ENCODE peak calls at places on chromosomes 12 and 14, in ten cellular contexts. One of them, this sample, is unnamed.

GRCh38 chr12:75505706-75506312 is 5.6 kb downstream of the KRR1 start:
- DNase-seq in right lobe of liver: no peak
- DNase-seq in PC-3: peak
- DNase-seq in adrenal gland: no peak
- DNase-seq in brain microvascular endothelial cell: no peak
- DNase-seq in Peyer's patch: no peak
- DNase-seq in left ventricle myocardium inferior: no peak
- DNase-seq in psoas muscle: no peak
- DNase-seq in pancreas: no peak
- DNase-seq in lower lobe of right lung: no peak
- DNase-seq in this sample: peak

GRCh38 chr12:131105736-131106356 is 152.1 kb downstream of the ADGRD1 start:
- DNase-seq in right lobe of liver: no peak
- DNase-seq in PC-3: no peak
- DNase-seq in adrenal gland: no peak
- DNase-seq in brain microvascular endothelial cell: no peak
- DNase-seq in Peyer's patch: peak
- DNase-seq in left ventricle myocardium inferior: no peak
- DNase-seq in psoas muscle: no peak
- DNase-seq in pancreas: peak
- DNase-seq in lower lobe of right lung: no peak
- DNase-seq in this sample: no peak

GRCh38 chr14:68549057-68549421 is 243.8 kb downstream of the ZFP36L1 start:
- DNase-seq in right lobe of liver: no peak
- DNase-seq in PC-3: peak
- DNase-seq in adrenal gland: peak
- DNase-seq in brain microvascular endothelial cell: peak
- DNase-seq in Peyer's patch: no peak
- DNase-seq in left ventricle myocardium inferior: no peak
- DNase-seq in psoas muscle: no peak
- DNase-seq in pancreas: no peak
- DNase-seq in lower lobe of right lung: no peak
- DNase-seq in this sample: peak

GRCh38 chr14:35403085-35403396 is 1.5 kb downstream of the NFKBIA start:
- DNase-seq in right lobe of liver: peak
- DNase-seq in PC-3: peak
- DNase-seq in adrenal gland: no peak
- DNase-seq in brain microvascular endothelial cell: no peak
- DNase-seq in Peyer's patch: peak
- DNase-seq in left ventricle myocardium inferior: peak
- DNase-seq in psoas muscle: peak
- DNase-seq in pancreas: no peak
- DNase-seq in lower lobe of right lung: peak
- DNase-seq in this sample: peak

GRCh38 chr14:89849931-89850330 is 104.6 kb downstream of the EFCAB11 start:
- DNase-seq in right lobe of liver: no peak
- DNase-seq in PC-3: no peak
- DNase-seq in adrenal gland: no peak
- DNase-seq in brain microvascular endothelial cell: peak
- DNase-seq in Peyer's patch: no peak
- DNase-seq in left ventricle myocardium inferior: no peak
- DNase-seq in psoas muscle: no peak
- DNase-seq in pancreas: no peak
- DNase-seq in lower lobe of right lung: no peak
- DNase-seq in this sample: no peak

GRCh38 chr14:104280902-104281767 is 142.7 kb downstream of the KIF26A start:
- DNase-seq in right lobe of liver: peak
- DNase-seq in PC-3: no peak
- DNase-seq in adrenal gland: no peak
- DNase-seq in brain microvascular endothelial cell: no peak
- DNase-seq in Peyer's patch: peak
- DNase-seq in left ventricle myocardium inferior: peak
- DNase-seq in psoas muscle: peak
- DNase-seq in pancreas: peak
- DNase-seq in lower lobe of right lung: peak
- DNase-seq in this sample: no peak

GRCh38 chr12:4562034-4562657 is at the start of gene DYRK4:
- DNase-seq in right lobe of liver: peak
- DNase-seq in PC-3: no peak
- DNase-seq in adrenal gland: peak
- DNase-seq in brain microvascular endothelial cell: peak
- DNase-seq in Peyer's patch: peak
- DNase-seq in left ventricle myocardium inferior: peak
- DNase-seq in psoas muscle: peak
- DNase-seq in pancreas: peak
- DNase-seq in lower lobe of right lung: peak
- DNase-seq in this sample: peak

GRCh38 chr12:89351489-89352241 is 636 bp downstream of the DUSP6 start:
- DNase-seq in right lobe of liver: peak
- DNase-seq in PC-3: no peak
- DNase-seq in adrenal gland: peak
- DNase-seq in brain microvascular endothelial cell: no peak
- DNase-seq in Peyer's patch: peak
- DNase-seq in left ventricle myocardium inferior: peak
- DNase-seq in psoas muscle: peak
- DNase-seq in pancreas: peak
- DNase-seq in lower lobe of right lung: peak
- DNase-seq in this sample: no peak

GRCh38 chr14:92105845-92106094 is 612 bp downstream of the ATXN3 start:
- DNase-seq in right lobe of liver: peak
- DNase-seq in PC-3: peak
- DNase-seq in adrenal gland: peak
- DNase-seq in brain microvascular endothelial cell: peak
- DNase-seq in Peyer's patch: peak
- DNase-seq in left ventricle myocardium inferior: peak
- DNase-seq in psoas muscle: peak
- DNase-seq in pancreas: peak
- DNase-seq in lower lobe of right lung: peak
- DNase-seq in this sample: peak

GRCh38 chr14:104895207-104895785 is 29.4 kb upstream of the PLD4 start:
- DNase-seq in right lobe of liver: peak
- DNase-seq in PC-3: no peak
- DNase-seq in adrenal gland: no peak
- DNase-seq in brain microvascular endothelial cell: no peak
- DNase-seq in Peyer's patch: no peak
- DNase-seq in left ventricle myocardium inferior: peak
- DNase-seq in psoas muscle: peak
- DNase-seq in pancreas: peak
- DNase-seq in lower lobe of right lung: no peak
- DNase-seq in this sample: no peak

GRCh38 chr12:46908236-46908935 is 82.6 kb upstream of the SLC38A4 start:
- DNase-seq in right lobe of liver: no peak
- DNase-seq in PC-3: peak
- DNase-seq in adrenal gland: no peak
- DNase-seq in brain microvascular endothelial cell: peak
- DNase-seq in Peyer's patch: no peak
- DNase-seq in left ventricle myocardium inferior: no peak
- DNase-seq in psoas muscle: no peak
- DNase-seq in pancreas: no peak
- DNase-seq in lower lobe of right lung: no peak
- DNase-seq in this sample: peak

GRCh38 chr14:54669759-54670630 is 103.1 kb downstream of the SAMD4A start:
- DNase-seq in right lobe of liver: no peak
- DNase-seq in PC-3: peak
- DNase-seq in adrenal gland: no peak
- DNase-seq in brain microvascular endothelial cell: peak
- DNase-seq in Peyer's patch: peak
- DNase-seq in left ventricle myocardium inferior: no peak
- DNase-seq in psoas muscle: peak
- DNase-seq in pancreas: no peak
- DNase-seq in lower lobe of right lung: no peak
- DNase-seq in this sample: peak

GRCh38 chr12:46585854-46586621 is 213.5 kb upstream of the SLC38A2 start:
- DNase-seq in right lobe of liver: no peak
- DNase-seq in PC-3: peak
- DNase-seq in adrenal gland: no peak
- DNase-seq in brain microvascular endothelial cell: peak
- DNase-seq in Peyer's patch: peak
- DNase-seq in left ventricle myocardium inferior: no peak
- DNase-seq in psoas muscle: no peak
- DNase-seq in pancreas: no peak
- DNase-seq in lower lobe of right lung: peak
- DNase-seq in this sample: peak

GRCh38 chr14:46574236-46574970 is 77.2 kb downstream of the RPL10L start:
- DNase-seq in right lobe of liver: no peak
- DNase-seq in PC-3: peak
- DNase-seq in adrenal gland: no peak
- DNase-seq in brain microvascular endothelial cell: peak
- DNase-seq in Peyer's patch: no peak
- DNase-seq in left ventricle myocardium inferior: no peak
- DNase-seq in psoas muscle: no peak
- DNase-seq in pancreas: no peak
- DNase-seq in lower lobe of right lung: no peak
- DNase-seq in this sample: peak

GRCh38 chr12:124030008-124030407 is 57.0 kb downstream of the ZNF664 start:
- DNase-seq in right lobe of liver: no peak
- DNase-seq in PC-3: no peak
- DNase-seq in adrenal gland: peak
- DNase-seq in brain microvascular endothelial cell: no peak
- DNase-seq in Peyer's patch: no peak
- DNase-seq in left ventricle myocardium inferior: no peak
- DNase-seq in psoas muscle: no peak
- DNase-seq in pancreas: no peak
- DNase-seq in lower lobe of right lung: no peak
- DNase-seq in this sample: no peak

GRCh38 chr14:72000907-72001306 is 68.7 kb downstream of the RGS6 start:
- DNase-seq in right lobe of liver: no peak
- DNase-seq in PC-3: no peak
- DNase-seq in adrenal gland: no peak
- DNase-seq in brain microvascular endothelial cell: no peak
- DNase-seq in Peyer's patch: no peak
- DNase-seq in left ventricle myocardium inferior: peak
- DNase-seq in psoas muscle: peak
- DNase-seq in pancreas: no peak
- DNase-seq in lower lobe of right lung: peak
- DNase-seq in this sample: no peak

DNA sequence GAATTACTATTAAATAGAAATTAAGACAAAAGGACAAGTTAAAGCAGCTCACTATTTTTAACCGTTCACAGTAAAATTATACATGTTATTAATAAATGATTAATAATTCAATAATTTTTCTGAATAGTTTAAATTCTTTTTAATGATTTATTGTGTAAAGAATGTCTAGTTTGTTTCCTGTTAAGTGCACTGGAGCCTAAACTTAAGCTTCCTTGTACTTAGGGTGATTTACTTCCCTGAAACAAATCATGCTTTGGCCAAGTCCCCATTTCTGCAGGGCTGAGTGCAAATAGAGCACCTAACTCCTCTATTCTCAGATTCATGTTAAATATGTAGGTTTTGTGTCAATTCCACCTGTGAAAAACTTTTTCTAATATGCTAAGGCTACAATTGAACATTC is 188.9 kb upstream of the PDZRN4 start:
- DNase-seq in right lobe of liver: no peak
- DNase-seq in PC-3: no peak
- DNase-seq in adrenal gland: no peak
- DNase-seq in brain microvascular endothelial cell: no peak
- DNase-seq in Peyer's patch: no peak
- DNase-seq in left ventricle myocardium inferior: no peak
- DNase-seq in psoas muscle: no peak
- DNase-seq in pancreas: no peak
- DNase-seq in lower lobe of right lung: no peak
- DNase-seq in this sample: peak
- H3K4me3 ChIP-seq in right lobe of liver: no peak
- H3K4me3 ChIP-seq in PC-3: no peak
- H3K4me3 ChIP-seq in adrenal gland: no peak
- H3K4me3 ChIP-seq in brain microvascular endothelial cell: no peak
- H3K4me3 ChIP-seq in Peyer's patch: no peak
- H3K4me3 ChIP-seq in left ventricle myocardium inferior: no peak
- H3K4me3 ChIP-seq in psoas muscle: no peak
- H3K4me3 ChIP-seq in pancreas: no peak
- H3K4me3 ChIP-seq in lower lobe of right lung: no peak
- H3K4me3 ChIP-seq in this sample: no peak

DNA sequence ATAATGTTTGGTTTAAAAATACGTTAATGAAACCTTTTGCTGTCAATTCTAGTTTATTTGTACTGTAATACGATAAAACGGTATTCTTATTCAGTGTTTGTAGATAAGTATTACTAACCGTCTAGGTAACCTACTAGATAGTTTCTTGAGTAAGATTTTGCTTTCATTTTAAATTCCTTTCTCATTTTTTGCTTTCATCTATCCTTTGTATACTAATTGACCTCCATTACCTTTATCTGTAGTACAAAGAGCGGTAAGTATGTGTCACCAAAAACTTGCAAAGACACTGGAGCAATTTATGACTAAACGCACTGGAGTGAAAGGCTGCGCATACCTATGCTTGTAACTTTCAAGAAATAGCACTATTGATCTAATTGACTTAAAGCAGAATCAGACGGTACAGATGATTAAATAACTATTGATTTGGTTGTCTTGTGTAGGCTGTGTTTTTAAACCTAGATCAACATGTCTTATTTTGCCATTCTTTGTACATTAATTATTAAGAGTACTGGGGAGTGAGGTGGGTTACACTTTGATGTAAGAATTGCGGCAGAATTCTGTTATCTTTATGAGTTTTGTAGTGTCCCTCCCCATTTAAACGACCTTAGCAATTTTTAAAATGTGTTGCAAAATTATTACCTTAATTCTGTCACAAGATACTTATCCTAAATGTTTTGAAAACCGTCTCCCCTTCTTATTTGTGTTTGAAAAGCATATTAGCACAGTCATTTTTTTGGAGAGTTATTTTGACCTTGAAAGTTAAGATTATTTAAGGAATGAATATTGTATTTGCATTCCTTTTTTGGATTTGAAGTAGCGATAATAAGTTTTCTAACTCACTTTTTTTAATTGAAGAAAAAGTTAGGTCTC is 1.9 kb downstream of the ARHGAP5 start:
- DNase-seq in right lobe of liver: no peak
- DNase-seq in PC-3: peak
- DNase-seq in adrenal gland: no peak
- DNase-seq in brain microvascular endothelial cell: peak
- DNase-seq in Peyer's patch: no peak
- DNase-seq in left ventricle myocardium inferior: no peak
- DNase-seq in psoas muscle: no peak
- DNase-seq in pancreas: no peak
- DNase-seq in lower lobe of right lung: no peak
- DNase-seq in this sample: peak
- H3K4me3 ChIP-seq in right lobe of liver: peak
- H3K4me3 ChIP-seq in PC-3: peak
- H3K4me3 ChIP-seq in adrenal gland: peak
- H3K4me3 ChIP-seq in brain microvascular endothelial cell: peak
- H3K4me3 ChIP-seq in Peyer's patch: peak
- H3K4me3 ChIP-seq in left ventricle myocardium inferior: peak
- H3K4me3 ChIP-seq in psoas muscle: peak
- H3K4me3 ChIP-seq in pancreas: peak
- H3K4me3 ChIP-seq in lower lobe of right lung: peak
- H3K4me3 ChIP-seq in this sample: peak

GRCh38 chr12:93466625-93467350 is 526 bp upstream of the MRPL42 start:
- DNase-seq in right lobe of liver: no peak
- DNase-seq in PC-3: no peak
- DNase-seq in adrenal gland: peak
- DNase-seq in brain microvascular endothelial cell: no peak
- DNase-seq in Peyer's patch: no peak
- DNase-seq in left ventricle myocardium inferior: no peak
- DNase-seq in psoas muscle: no peak
- DNase-seq in pancreas: no peak
- DNase-seq in lower lobe of right lung: no peak
- DNase-seq in this sample: no peak
- H3K4me3 ChIP-seq in right lobe of liver: peak
- H3K4me3 ChIP-seq in PC-3: peak
- H3K4me3 ChIP-seq in adrenal gland: peak
- H3K4me3 ChIP-seq in brain microvascular endothelial cell: peak
- H3K4me3 ChIP-seq in Peyer's patch: peak
- H3K4me3 ChIP-seq in left ventricle myocardium inferior: peak
- H3K4me3 ChIP-seq in psoas muscle: peak
- H3K4me3 ChIP-seq in pancreas: peak
- H3K4me3 ChIP-seq in lower lobe of right lung: peak
- H3K4me3 ChIP-seq in this sample: no peak

GRCh38 chr14:101361044-101361443 is 200.3 kb upstream of the DIO3 start:
- DNase-seq in right lobe of liver: no peak
- DNase-seq in PC-3: no peak
- DNase-seq in adrenal gland: no peak
- DNase-seq in brain microvascular endothelial cell: no peak
- DNase-seq in Peyer's patch: no peak
- DNase-seq in left ventricle myocardium inferior: no peak
- DNase-seq in psoas muscle: peak
- DNase-seq in pancreas: no peak
- DNase-seq in lower lobe of right lung: no peak
- DNase-seq in this sample: no peak
- H3K4me3 ChIP-seq in right lobe of liver: no peak
- H3K4me3 ChIP-seq in PC-3: no peak
- H3K4me3 ChIP-seq in adrenal gland: no peak
- H3K4me3 ChIP-seq in brain microvascular endothelial cell: no peak
- H3K4me3 ChIP-seq in Peyer's patch: no peak
- H3K4me3 ChIP-seq in left ventricle myocardium inferior: no peak
- H3K4me3 ChIP-seq in psoas muscle: no peak
- H3K4me3 ChIP-seq in pancreas: no peak
- H3K4me3 ChIP-seq in lower lobe of right lung: no peak
- H3K4me3 ChIP-seq in this sample: no peak

This sample was measured in bronchial epithelial cell.